ENCODE peak calls at places on chromosomes 7 and 10, in five cellular contexts. F, B, R, D and A are unnamed samples.

GRCh38 chr7:124072603-124073324 is 39.9 kb upstream of the TMEM229A start:
- DNase-seq in F (no peak), B (no peak), R (no peak), D (no peak), A (no peak)

GRCh38 chr10:78599122-78599853 is 469.5 kb upstream of the ZMIZ1 start:
- DNase-seq in F (no peak), B (no peak), R (no peak), D (no peak), A (no peak)

GRCh38 chr7:23487670-23488069 is 17.4 kb upstream of the IGF2BP3 start:
- DNase-seq in F (no peak), B (no peak), R (no peak), D (no peak), A (no peak)

GRCh38 chr10:89327803-89328441 is at the start of gene IFIT3:
- DNase-seq in F (peak; percentile 75), B (no peak), R (peak; percentile 64), D (peak; percentile 63), A (peak; percentile 73)

GRCh38 chr7:149862156-149862555 is 11.6 kb upstream of the ATP6V0E2 start:
- DNase-seq in F (no peak), B (no peak), R (no peak), D (no peak), A (no peak)

GRCh38 chr7:117045927-117046710 is 92.8 kb downstream of the ST7 start:
- DNase-seq in F (no peak), B (no peak), R (no peak), D (no peak), A (no peak)

GRCh38 chr10:71440506-71441035 is 43.9 kb downstream of the CDH23 start:
- DNase-seq in F (no peak), B (no peak), R (no peak), D (no peak), A (no peak)

GRCh38 chr7:38070718-38071117 is 107.3 kb upstream of the STARD3NL start:
- DNase-seq in F (no peak), B (no peak), R (no peak), D (no peak), A (peak; percentile 21)

GRCh38 chr7:27936244-27937102 is 196.5 kb downstream of the TAX1BP1 start:
- DNase-seq in F (no peak), B (no peak), R (no peak), D (no peak), A (no peak)

GRCh38 chr10:101552445-101552844 is 35.6 kb downstream of the POLL start:
- DNase-seq in F (no peak), B (no peak), R (no peak), D (no peak), A (no peak)

GRCh38 chr10:19817251-19818046 is 1.2 kb downstream of the PLXDC2 start:
- DNase-seq in F (peak; percentile 60), B (no peak), R (no peak), D (peak; percentile 62), A (peak; percentile 46)

GRCh38 chr10:122236690-122237306 is 34.3 kb upstream of the BTBD16 start:
- DNase-seq in F (no peak), B (no peak), R (no peak), D (no peak), A (no peak)

GRCh38 chr10:85612378-85612775 is 754.2 kb downstream of the GRID1 start:
- DNase-seq in F (no peak), B (no peak), R (no peak), D (no peak), A (no peak)

GRCh38 chr7:130242198-130243014 is 24.3 kb upstream of the CPA2 start:
- DNase-seq in F (peak; percentile 69), B (no peak), R (peak; percentile 43), D (peak; percentile 42), A (peak; percentile 59)

GRCh38 chr10:89309646-89310045 is 7.8 kb downstream of the IFIT2 start:
- DNase-seq in F (no peak), B (no peak), R (no peak), D (no peak), A (no peak)

GRCh38 chr7:28958235-28958945 is at the start of gene TRIL:
- DNase-seq in F (peak; percentile 91), B (no peak), R (peak; percentile 89), D (peak; percentile 81), A (peak; percentile 77)

GRCh38 chr10:49323896-49324270 is 24.9 kb downstream of the C10orf71 start:
- DNase-seq in F (no peak), B (no peak), R (no peak), D (no peak), A (no peak)

GRCh38 chr7:27740449-27741086 is 606 bp downstream of the TAX1BP1 start:
- DNase-seq in F (peak; percentile 88), B (peak; percentile 57), R (peak; percentile 85), D (peak; percentile 97), A (peak; percentile 92)

GRCh38 chr7:150341263-150342118 is at the start of gene RARRES2:
- DNase-seq in F (peak; percentile 62), B (no peak), R (peak; percentile 56), D (peak; percentile 31), A (peak; percentile 62)

GRCh38 chr10:33616921-33617320 is 282.5 kb upstream of the NRP1 start:
- DNase-seq in F (no peak), B (no peak), R (no peak), D (no peak), A (no peak)

GRCh38 chr10:61016630-61017029 is 72.6 kb upstream of the RHOBTB1 start:
- DNase-seq in F (no peak), B (no peak), R (no peak), D (no peak), A (no peak)

GRCh38 chr7:151485006-151485732 is 34.5 kb downstream of the RHEB start:
- DNase-seq in F (no peak), B (no peak), R (no peak), D (no peak), A (no peak)

GRCh38 chr10:118735294-118735693 is 19.5 kb downstream of the CACUL1 start:
- DNase-seq in F (no peak), B (no peak), R (no peak), D (no peak), A (no peak)

GRCh38 chr10:118732253-118733194 is 22.2 kb downstream of the CACUL1 start:
- DNase-seq in F (no peak), B (no peak), R (no peak), D (no peak), A (no peak)

GRCh38 chr10:118737594-118738302 is 17.0 kb downstream of the CACUL1 start:
- DNase-seq in F (no peak), B (no peak), R (no peak), D (no peak), A (no peak)

GRCh38 chr10:118730699-118731456 is 23.9 kb downstream of the CACUL1 start:
- DNase-seq in F (no peak), B (no peak), R (no peak), D (peak; percentile 14), A (no peak)

DNA sequence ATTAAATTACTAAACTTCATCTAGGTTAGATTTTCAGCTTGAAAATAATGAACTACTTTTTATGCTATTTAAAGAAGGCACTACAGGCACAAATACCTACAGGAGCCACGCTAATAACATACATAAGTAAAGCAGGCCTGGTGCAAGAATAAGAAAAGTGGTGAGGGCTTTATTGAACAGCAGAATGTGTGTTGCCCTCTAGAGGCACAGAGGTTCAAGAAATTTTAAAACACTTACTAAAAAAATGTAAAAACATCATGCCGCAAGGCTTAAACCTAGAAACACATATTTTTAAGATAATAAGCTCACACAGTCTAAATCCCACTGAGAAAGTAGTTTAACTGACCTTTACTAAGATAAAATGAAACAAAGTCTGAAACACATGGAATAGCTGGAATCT is 20.3 kb downstream of the CACUL1 start:
- DNase-seq in F (no peak), B (no peak), R (no peak), D (no peak), A (no peak)
- TF ChIP-seq CTCF in F (no peak), B (no peak), R (peak; percentile 15), D (no peak), A (no peak)

GRCh38 chr7:101121996-101122932 is 4.6 kb upstream of the SERPINE1 start:
- DNase-seq in F (peak; percentile 82), B (no peak), R (peak; percentile 75), D (peak; percentile 38), A (peak; percentile 86)
- H3K4me1 ChIP-seq in F (peaks cover 12% of the 10 kb centered on the region), B (peaks cover 19% of the 10 kb centered on the region), R (peaks cover 64% of the 10 kb centered on the region), D (peaks cover 35% of the 10 kb centered on the region), A (peaks cover 63% of the 10 kb centered on the region)

GRCh38 chr7:43248553-43248952 is 136.1 kb downstream of the HECW1 start:
- DNase-seq in F (no peak), B (no peak), R (no peak), D (no peak), A (no peak)

GRCh38 chr7:43247757-43248156 is 135.3 kb downstream of the HECW1 start:
- DNase-seq in F (no peak), B (no peak), R (no peak), D (no peak), A (no peak)

GRCh38 chr7:43249808-43250145 is 137.3 kb downstream of the HECW1 start:
- DNase-seq in F (no peak), B (no peak), R (no peak), D (no peak), A (no peak)

GRCh38 chr7:43244782-43245181 is 132.3 kb downstream of the HECW1 start:
- DNase-seq in F (no peak), B (no peak), R (no peak), D (no peak), A (no peak)

DNA sequence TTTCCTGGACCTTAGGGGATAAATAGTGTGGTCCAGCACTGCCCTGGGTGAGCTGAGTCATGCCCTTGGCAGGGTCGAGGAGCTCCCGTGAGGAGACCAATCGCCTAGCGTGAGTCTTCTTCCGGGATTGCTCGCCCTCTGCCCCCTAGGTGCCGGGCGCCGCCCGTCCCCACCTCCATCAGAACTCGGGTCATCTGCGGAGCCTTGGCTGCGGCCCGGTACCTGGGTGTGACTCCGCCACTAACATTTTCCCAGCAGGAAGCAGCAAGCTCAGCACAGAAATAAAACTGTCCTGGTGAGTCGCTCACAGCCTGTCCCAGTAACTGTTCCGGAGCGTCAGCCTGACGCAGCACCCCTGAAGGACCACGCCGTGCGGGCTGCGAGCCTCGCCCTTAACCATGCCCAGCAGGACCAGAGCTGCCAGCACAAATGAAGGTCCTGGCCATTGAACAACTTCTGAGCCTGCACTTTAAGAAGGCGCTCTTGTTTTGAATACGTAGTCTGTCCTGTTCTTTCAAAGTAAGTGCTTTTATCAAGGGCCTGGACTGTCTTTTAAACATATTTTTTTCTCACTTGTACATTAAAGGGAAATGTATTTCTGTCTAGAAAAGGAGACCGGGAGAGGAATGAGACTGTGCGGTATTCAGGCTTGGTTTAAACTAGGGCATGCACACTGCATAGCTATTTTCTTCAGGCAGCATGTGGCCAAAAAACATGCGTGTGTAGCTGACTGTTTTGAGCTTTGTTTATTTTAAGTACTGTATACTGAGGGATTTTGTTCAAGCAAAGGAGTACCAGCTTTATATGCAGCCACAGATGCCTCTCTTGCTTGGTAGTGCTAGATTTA is 136.7 kb downstream of the HECW1 start:
- DNase-seq in F (peak; percentile 62), B (no peak), R (no peak), D (peak; percentile 65), A (peak; percentile 22)
- TF ChIP-seq CTCF in F (no peak), B (no peak), R (no peak), D (no peak), A (no peak)

GRCh38 chr7:17304926-17305325 is 6.5 kb downstream of the AHR start:
- DNase-seq in F (no peak), B (no peak), R (no peak), D (no peak), A (no peak)

GRCh38 chr7:17305387-17306171 is 7.1 kb downstream of the AHR start:
- DNase-seq in F (no peak), B (no peak), R (no peak), D (no peak), A (no peak)

GRCh38 chr7:17307969-17308648 is 9.7 kb downstream of the AHR start:
- DNase-seq in F (no peak), B (no peak), R (no peak), D (no peak), A (no peak)

GRCh38 chr7:17307033-17307432 is 8.6 kb downstream of the AHR start:
- DNase-seq in F (no peak), B (no peak), R (no peak), D (no peak), A (no peak)

GRCh38 chr7:17307558-17307957 is 9.1 kb downstream of the AHR start:
- DNase-seq in F (no peak), B (no peak), R (no peak), D (no peak), A (no peak)
- H3K4me1 ChIP-seq in F (no peaks in the 10 kb centered on the region), B (peaks cover 22% of the 10 kb centered on the region), R (peaks cover 85% of the 10 kb centered on the region), D (peaks cover 26% of the 10 kb centered on the region), A (no peaks in the 10 kb centered on the region)